ENCODE peak calls at places on chromosomes 16 and 17, in nine cellular contexts. X is naive thymus-derived CD4-positive, alpha-beta T cell; Q is esophagus squamous epithelium; F is thyroid gland; K is transverse colon; D is endothelial cell of umbilical vein; C is breast epithelium; J is thoracic aorta; L is NT2/D1. A is an unnamed sample. For H3K4me1, the result is how much of the 10 kb centered on the place peaks cover.

GRCh38 chr16:87138868-87139267 is 178.3 kb downstream of the C16orf95 start:
- DNase-seq in X (no peak), K (no peak), F (no peak), J (no peak), C (no peak), L (no peak), D (no peak), Q (no peak), A (no peak)

GRCh38 chr17:14144513-14144912 is 75.2 kb downstream of the COX10 start:
- DNase-seq in L (no peak), Q (no peak), K (no peak), J (no peak), X (no peak), F (no peak), D (no peak), C (no peak), A (no peak)

GRCh38 chr17:29091591-29092291 is 48.8 kb downstream of the PIPOX start:
- DNase-seq in K (no peak), Q (no peak), C (no peak), F (no peak), D (no peak), X (no peak), J (no peak), L (no peak), A (no peak)

GRCh38 chr17:67107811-67108210 is 63.5 kb downstream of the CACNG1 start:
- DNase-seq in J (no peak), D (no peak), C (no peak), K (no peak), L (no peak), Q (no peak), X (no peak), F (no peak), A (no peak)

GRCh38 chr16:64629622-64630021 is 492.2 kb downstream of the CDH11 start:
- DNase-seq in D (no peak), L (no peak), J (no peak), X (no peak), F (no peak), C (no peak), Q (no peak), K (no peak), A (no peak)

GRCh38 chr16:89422527-89422904 is 67.8 kb downstream of the ANKRD11 start:
- DNase-seq in Q (no peak), X (no peak), L (no peak), D (peak), K (no peak), C (no peak), F (no peak), J (peak), A (no peak)

GRCh38 chr17:18070861-18071340 is 16.8 kb upstream of the DRG2 start:
- DNase-seq in L (no peak), D (peak), X (no peak), K (no peak), F (peak), Q (no peak), J (no peak), C (no peak), A (no peak)

GRCh38 chr17:65684631-65685030 is 123.2 kb upstream of the AXIN2 start:
- DNase-seq in X (no peak), C (no peak), Q (no peak), D (peak), K (no peak), F (no peak), J (no peak), L (no peak), A (no peak)

GRCh38 chr17:18079543-18079942 is 8.2 kb upstream of the DRG2 start:
- DNase-seq in C (no peak), D (no peak), F (no peak), Q (no peak), X (no peak), J (no peak), K (no peak), L (no peak), A (no peak)

GRCh38 chr17:77235370-77236080 is 94.8 kb downstream of the SEC14L1 start:
- DNase-seq in X (no peak), F (peak), L (no peak), Q (no peak), K (no peak), J (no peak), C (no peak), D (peak), A (no peak)

GRCh38 chr16:56226840-56227525 is 35.7 kb downstream of the GNAO1 start:
- DNase-seq in D (no peak), L (no peak), K (no peak), X (no peak), Q (no peak), J (no peak), C (no peak), F (no peak), A (no peak)
- H3K4me1 ChIP-seq in D (under half), L (under half), K (under half), X (under half), Q (under half), J (under half), C (under half), F (under half), A (under half)

DNA sequence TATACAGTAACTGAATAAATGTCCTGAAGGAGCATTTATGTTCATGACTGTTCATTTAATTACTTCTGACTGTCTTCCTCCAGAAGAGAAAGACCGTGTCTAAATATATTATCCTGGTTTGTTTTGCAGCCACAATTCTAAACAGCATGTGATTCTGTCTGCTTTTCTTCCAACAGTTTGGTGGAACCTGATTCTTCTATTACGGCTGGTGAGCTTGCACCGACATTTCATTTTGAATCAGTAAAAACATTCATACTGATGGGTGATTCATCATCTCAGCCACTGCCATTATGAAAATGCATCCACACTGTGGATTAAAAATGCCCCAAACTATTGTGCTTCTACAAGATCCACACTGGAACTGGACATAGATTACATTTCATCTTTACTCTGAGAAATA is 16.9 kb downstream of the KNOP1 start:
- DNase-seq in F (no peak), D (no peak), X (no peak), Q (no peak), C (no peak), L (no peak), K (no peak), J (no peak), A (no peak)
- H3K4me1 ChIP-seq in F (half or more), D (under half), X (under half), Q (half or more), C (under half), L (under half), K (under half), J (under half), A (under half)

GRCh38 chr17:39754958-39755549 is 17.3 kb downstream of the GRB7 start:
- DNase-seq in Q (no peak), D (no peak), K (peak), X (no peak), J (no peak), L (no peak), C (no peak), F (peak), A (no peak)
- H3K4me1 ChIP-seq in Q (under half), D (under half), K (under half), X (under half), J (under half), L (under half), C (under half), F (under half), A (under half)

DNA sequence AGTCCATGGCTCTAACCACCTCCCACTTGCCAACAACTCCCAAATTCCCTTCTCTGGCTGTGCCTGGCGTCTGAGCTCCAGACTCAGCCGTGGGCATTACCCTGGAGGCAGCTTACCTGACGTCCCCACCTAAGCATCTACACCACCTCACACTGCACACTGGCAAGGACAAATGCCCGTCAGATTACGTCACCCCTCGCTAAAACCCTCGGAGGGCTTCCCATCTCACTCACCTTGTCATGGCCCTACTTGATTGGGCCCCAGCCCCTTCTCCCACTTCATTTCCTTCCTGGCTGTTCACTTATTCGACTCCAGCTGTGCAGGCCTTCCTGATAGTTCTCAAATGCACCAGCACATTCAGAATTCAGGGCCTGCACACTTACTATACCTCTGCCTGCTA is 13.4 kb downstream of the ALOXE3 start:
- DNase-seq in J (no peak), F (no peak), Q (no peak), K (no peak), L (no peak), C (no peak), D (no peak), X (no peak), A (no peak)
- H3K4me1 ChIP-seq in J (under half), F (under half), Q (under half), K (under half), L (under half), C (under half), D (under half), X (under half), A (under half)

GRCh38 chr17:57536789-57537523 is 208.1 kb downstream of the CCDC182 start:
- DNase-seq in X (no peak), C (no peak), K (no peak), L (no peak), F (no peak), Q (no peak), D (no peak), J (no peak), A (no peak)

GRCh38 chr17:57539528-57540301 is 205.4 kb downstream of the CCDC182 start:
- DNase-seq in D (no peak), X (no peak), J (no peak), L (no peak), K (no peak), C (no peak), F (no peak), Q (no peak), A (no peak)

GRCh38 chr17:57537524-57538410 is 207.3 kb downstream of the CCDC182 start:
- DNase-seq in K (no peak), D (peak), J (no peak), C (no peak), F (no peak), L (no peak), X (no peak), Q (no peak), A (no peak)

GRCh38 chr17:57540596-57540995 is 204.5 kb downstream of the CCDC182 start:
- DNase-seq in Q (no peak), C (no peak), J (no peak), D (no peak), L (no peak), X (no peak), F (no peak), K (peak), A (no peak)

DNA sequence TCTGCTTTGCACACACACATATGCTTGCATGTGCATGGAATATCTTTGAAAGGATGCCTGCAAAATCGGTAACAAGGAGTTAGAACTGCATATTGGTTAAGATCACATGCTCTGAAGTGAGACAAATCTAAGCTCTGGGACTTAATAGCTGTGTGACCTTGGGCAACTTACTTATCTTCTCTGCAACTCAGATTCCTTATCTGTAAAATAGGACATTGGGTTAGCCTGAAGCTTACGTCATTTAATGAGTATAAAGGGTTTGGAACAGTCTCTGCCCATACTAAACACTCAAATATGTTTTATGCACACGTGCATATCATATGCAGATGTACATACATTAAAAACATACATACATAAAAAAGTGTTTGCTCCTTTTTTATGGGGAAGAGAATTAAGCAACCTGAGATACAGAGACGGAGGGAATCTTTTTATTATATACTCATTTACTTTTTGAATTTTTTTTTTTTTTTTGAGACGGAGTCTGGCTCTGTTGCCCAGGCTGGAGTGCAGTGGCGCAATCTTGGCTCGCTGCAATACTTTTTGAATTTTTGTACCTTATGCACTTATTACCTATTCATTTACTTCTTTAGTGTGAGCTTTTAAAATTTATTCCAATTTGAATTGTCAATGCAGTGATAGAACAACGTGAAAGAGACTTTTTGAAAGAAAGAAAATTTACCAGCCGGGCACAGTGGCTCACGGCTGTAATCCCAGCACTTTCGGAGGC is 206.2 kb downstream of the CCDC182 start:
- DNase-seq in K (no peak), F (no peak), C (no peak), L (no peak), D (no peak), J (no peak), X (no peak), Q (no peak), A (no peak)
- H3K4me1 ChIP-seq in K (under half), F (under half), C (under half), L (under half), D (under half), J (under half), X (under half), Q (under half), A (under half)

GRCh38 chr17:78716292-78716691 is 65.8 kb downstream of the CYTH1 start:
- DNase-seq in L (no peak), Q (no peak), J (no peak), D (no peak), K (no peak), C (no peak), X (no peak), F (no peak), A (no peak)

GRCh38 chr17:78717431-78717980 is 64.6 kb downstream of the CYTH1 start:
- DNase-seq in Q (no peak), F (no peak), K (peak), J (no peak), X (no peak), D (peak), C (no peak), L (no peak), A (peak)

GRCh38 chr17:78715876-78716275 is 66.2 kb downstream of the CYTH1 start:
- DNase-seq in Q (no peak), F (no peak), K (no peak), J (no peak), L (no peak), D (no peak), X (no peak), C (no peak), A (no peak)

GRCh38 chr17:78715000-78715771 is 66.9 kb downstream of the CYTH1 start:
- DNase-seq in D (peak), F (no peak), C (no peak), Q (no peak), J (no peak), X (no peak), L (no peak), K (no peak), A (no peak)

DNA sequence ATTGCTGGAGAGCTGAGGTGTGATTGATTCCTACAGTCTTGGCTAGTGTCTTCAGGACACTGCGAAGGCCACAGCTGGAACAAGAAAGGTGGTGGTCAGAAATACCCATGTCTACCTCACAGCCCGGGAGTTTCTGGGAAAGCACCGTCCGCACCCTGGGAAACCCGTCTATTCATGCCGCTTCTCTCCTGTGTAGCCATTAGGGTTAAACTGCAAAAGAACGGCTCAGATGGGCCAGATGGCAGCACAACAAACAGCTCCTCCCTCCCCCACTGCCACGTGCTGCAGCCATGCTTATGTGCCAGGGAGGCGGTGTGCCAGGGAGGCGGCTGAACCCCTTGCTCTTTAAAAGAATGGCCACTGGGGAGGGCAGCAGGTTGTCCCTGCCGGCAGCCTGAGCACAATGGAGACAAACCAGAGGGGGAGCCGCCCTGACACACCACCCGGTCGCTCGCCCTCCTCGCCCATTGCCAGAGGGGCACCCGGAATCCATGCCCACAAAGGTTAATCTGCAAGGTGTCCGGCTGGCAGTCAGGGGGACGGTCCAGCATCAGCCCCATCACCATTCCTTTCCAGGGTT is 65.2 kb downstream of the CYTH1 start:
- DNase-seq in X (no peak), D (peak), F (peak), K (peak), C (peak), Q (no peak), L (no peak), J (no peak), A (no peak)
- H3K4me1 ChIP-seq in X (half or more), D (under half), F (half or more), K (half or more), C (under half), Q (half or more), L (under half), J (under half), A (under half)

GRCh38 chr17:60993497-60993896 is 315.8 kb downstream of the BCAS3 start:
- DNase-seq in C (no peak), K (no peak), Q (no peak), L (no peak), D (no peak), F (no peak), X (no peak), J (no peak), A (no peak)

GRCh38 chr17:60989846-60990245 is 312.2 kb downstream of the BCAS3 start:
- DNase-seq in Q (no peak), X (no peak), D (no peak), C (no peak), K (no peak), L (no peak), J (no peak), F (no peak), A (no peak)

GRCh38 chr17:60989439-60989838 is 311.8 kb downstream of the BCAS3 start:
- DNase-seq in D (no peak), C (no peak), K (no peak), X (no peak), J (no peak), F (no peak), Q (no peak), L (no peak), A (no peak)
- H3K4me1 ChIP-seq in D (under half), C (under half), K (under half), X (under half), J (under half), F (under half), Q (under half), L (under half), A (under half)

DNA sequence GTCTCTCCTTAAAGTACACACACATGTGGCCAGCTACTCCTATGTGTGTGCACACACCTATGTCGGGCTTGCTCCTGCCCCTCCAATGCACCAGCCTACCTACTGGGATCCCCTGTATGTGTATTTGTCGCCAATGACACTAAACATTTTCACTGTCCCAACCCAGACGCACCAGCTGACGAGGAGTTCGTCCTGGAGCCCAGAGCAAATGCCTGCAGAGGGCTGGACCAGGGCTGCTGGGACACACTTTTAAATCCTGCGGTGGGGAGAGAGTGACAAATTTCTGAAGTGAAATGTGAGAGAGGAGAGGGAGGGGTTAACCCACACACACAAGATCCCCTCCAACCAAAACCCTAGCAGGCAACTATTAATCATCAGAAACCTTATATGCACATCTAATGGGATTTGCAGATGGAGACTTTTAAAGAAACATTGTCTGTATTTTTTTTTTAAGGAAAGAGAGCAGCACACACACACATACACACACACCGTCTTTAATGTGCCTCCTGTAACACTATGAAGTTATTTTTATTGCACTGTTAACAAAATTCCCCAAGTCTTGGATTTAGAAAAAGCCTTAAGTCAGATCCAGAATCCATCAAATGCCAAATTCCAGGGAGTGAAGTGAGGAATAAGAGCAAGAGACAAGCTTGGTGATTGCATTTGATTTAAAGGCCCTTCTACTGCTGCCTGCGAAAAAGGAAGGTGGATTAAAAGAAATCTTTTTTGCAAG is at the start of gene MEOX1:
- DNase-seq in L (no peak), J (no peak), D (no peak), X (no peak), C (no peak), K (no peak), Q (no peak), F (no peak), A (peak)
- H3K4me1 ChIP-seq in L (under half), J (under half), D (under half), X (under half), C (under half), K (under half), Q (under half), F (under half), A (under half)

GRCh38 chr17:1340371-1340770 is 59.7 kb downstream of the YWHAE start:
- DNase-seq in J (no peak), D (no peak), K (no peak), X (no peak), L (no peak), Q (no peak), C (no peak), F (no peak), A (no peak)
- H3K4me1 ChIP-seq in J (under half), D (under half), K (under half), X (under half), L (under half), Q (under half), C (under half), F (under half), A (under half)

GRCh38 chr17:80268427-80268826 is 7.8 kb downstream of the RNF213 start:
- DNase-seq in K (no peak), X (no peak), F (no peak), C (no peak), Q (no peak), L (no peak), D (no peak), J (no peak), A (no peak)
- H3K4me1 ChIP-seq in K (under half), X (half or more), F (under half), C (under half), Q (under half), L (under half), D (under half), J (under half), A (under half)

A was measured in HAP-1.